ENCODE peak calls at places on chromosomes 3 and 15, in eight cellular contexts. V is cardiac muscle cell; U is hippocampal formation; T is HCT116; C is stimulated activated CD4-positive, alpha-beta T cell treated with anti-CD3 and anti-CD28 coated beads, Interleukin-15, amount 100 ng/mL, for 24 hours; J is psoas muscle; B is NCI-H1436 treated with DMSO at 0.1 percent for 48 hours; P is germinal center. O is an unnamed sample.

GRCh38 chr3:50050361-50050760 is 38.4 kb upstream of the RBM5 start:
- DNase-seq in P (no peak), J (no peak), C (no peak), V (no peak), B (no peak), T (no peak), U (no peak), O (no peak)

GRCh38 chr15:100934735-100935134 is 15.6 kb downstream of the LRRK1 start:
- DNase-seq in P (no peak), J (no peak), C (no peak), U (no peak), B (no peak), V (no peak), T (no peak), O (peak)

GRCh38 chr3:113193298-113193697 is 18.1 kb upstream of the BOC start:
- DNase-seq in B (no peak), T (no peak), J (no peak), P (no peak), V (peak), C (no peak), U (no peak), O (no peak)

GRCh38 chr15:78714890-78715289 is 73.9 kb upstream of the CHRNB4 start:
- DNase-seq in P (no peak), C (no peak), J (no peak), T (no peak), B (no peak), U (no peak), V (no peak), O (peak)

GRCh38 chr3:144036498-144036897 is 64.9 kb downstream of the DIPK2A start:
- DNase-seq in U (no peak), P (no peak), B (no peak), J (no peak), C (no peak), V (no peak), T (no peak), O (no peak)

GRCh38 chr3:52897130-52898109 is at the start of gene STIMATE:
- DNase-seq in J (peak), V (peak), U (peak), P (peak), T (peak), C (peak), B (no peak), O (peak)

GRCh38 chr15:59722032-59722431 is 32.9 kb upstream of the BNIP2 start:
- DNase-seq in J (no peak), V (no peak), T (no peak), B (no peak), U (no peak), P (no peak), C (no peak), O (no peak)

GRCh38 chr3:182118081-182118480 is 406.4 kb downstream of the SOX2 start:
- DNase-seq in U (no peak), P (no peak), J (no peak), C (no peak), B (no peak), T (no peak), V (no peak), O (no peak)

GRCh38 chr3:23495507-23495906 is 292.4 kb downstream of the UBE2E2 start:
- DNase-seq in P (no peak), T (no peak), J (no peak), B (no peak), V (no peak), U (no peak), C (no peak), O (no peak)

GRCh38 chr3:59131016-59131771 is 81.4 kb upstream of the CFAP20DC start:
- DNase-seq in C (no peak), P (no peak), U (no peak), B (no peak), V (no peak), J (no peak), T (no peak), O (no peak)

GRCh38 chr15:74227968-74228722 is 8.0 kb upstream of the CCDC33 start:
- DNase-seq in C (no peak), V (no peak), T (no peak), J (no peak), U (no peak), B (no peak), P (no peak), O (no peak)

GRCh38 chr3:142586803-142587406 is 8.4 kb upstream of the ATR start:
- DNase-seq in C (no peak), P (peak), U (peak), J (no peak), T (peak), V (peak), B (peak), O (peak)

GRCh38 chr3:76310059-76310458 is 524.7 kb upstream of the ZNF717 start:
- DNase-seq in U (no peak), T (no peak), B (no peak), C (no peak), J (no peak), P (no peak), V (no peak), O (no peak)

GRCh38 chr3:88003115-88003755 is 55.6 kb downstream of the CGGBP1 start:
- DNase-seq in U (peak), C (no peak), P (peak), V (peak), B (no peak), J (no peak), T (peak), O (peak)

GRCh38 chr15:71275098-71275497 is 159.8 kb downstream of the THSD4 start:
- DNase-seq in B (no peak), C (no peak), J (no peak), U (no peak), T (no peak), V (no peak), P (no peak), O (no peak)

GRCh38 chr15:49490963-49491362 is 67.9 kb downstream of the FGF7 start:
- DNase-seq in T (no peak), P (no peak), J (no peak), V (no peak), B (no peak), C (no peak), U (no peak), O (no peak)

GRCh38 chr3:115836944-115837343 is 213.6 kb downstream of the GAP43 start:
- DNase-seq in C (no peak), B (no peak), V (peak), J (no peak), T (peak), P (peak), U (peak), O (peak)

GRCh38 chr3:46370784-46371183 is at the start of gene CCR5:
- DNase-seq in V (no peak), C (peak), J (no peak), B (no peak), T (no peak), P (no peak), U (no peak), O (no peak)

GRCh38 chr3:114519415-114519814 is 225.6 kb downstream of the TIGIT start:
- DNase-seq in B (no peak), T (no peak), C (no peak), J (peak), P (peak), V (peak), U (no peak), O (no peak)

GRCh38 chr3:126936853-126937395 is 46.0 kb upstream of the PLXNA1 start:
- DNase-seq in J (no peak), C (no peak), U (no peak), B (no peak), P (no peak), V (no peak), T (no peak), O (no peak)

GRCh38 chr15:31458591-31458990 is 132.0 kb downstream of the KLF13 start:
- DNase-seq in V (no peak), J (no peak), P (no peak), U (no peak), B (no peak), T (no peak), C (no peak), O (no peak)

GRCh38 chr3:76551739-76552138 is 488.2 kb upstream of the ROBO2 start:
- DNase-seq in B (no peak), P (no peak), T (no peak), U (no peak), V (no peak), C (no peak), J (no peak), O (no peak)

GRCh38 chr15:37046876-37047614 is 53.3 kb downstream of the MEIS2 start:
- DNase-seq in C (no peak), J (no peak), V (peak), U (no peak), B (no peak), T (no peak), P (no peak), O (no peak)

GRCh38 chr15:88894348-88894818 is 961 bp downstream of the HAPLN3 start:
- DNase-seq in V (peak), P (peak), T (no peak), C (peak), U (no peak), B (no peak), J (peak), O (peak)

GRCh38 chr3:186483611-186484340 is 60.4 kb downstream of the CRYGS start:
- DNase-seq in U (no peak), B (no peak), V (peak), P (no peak), T (no peak), J (no peak), C (no peak), O (no peak)

GRCh38 chr3:46852329-46852720 is 10.9 kb downstream of the MYL3 start:
- DNase-seq in P (no peak), V (no peak), B (no peak), T (no peak), U (no peak), C (peak), J (no peak), O (no peak)

GRCh38 chr3:10299679-10300078 is 6.9 kb upstream of the GHRL start:
- DNase-seq in P (no peak), U (no peak), T (no peak), V (no peak), J (no peak), C (no peak), B (no peak), O (no peak)

GRCh38 chr3:193915099-193915498 is 220.8 kb upstream of the HES1 start:
- DNase-seq in U (no peak), J (no peak), V (no peak), C (no peak), P (no peak), T (no peak), B (no peak), O (no peak)

GRCh38 chr15:82847703-82848102 is 38.3 kb downstream of the WHAMM start:
- DNase-seq in B (no peak), J (no peak), U (no peak), V (no peak), T (no peak), C (no peak), P (no peak), O (no peak)

GRCh38 chr3:148464246-148464645 is 233.5 kb upstream of the AGTR1 start:
- DNase-seq in B (no peak), V (no peak), P (no peak), T (no peak), U (no peak), J (no peak), C (no peak), O (no peak)

GRCh38 chr3:64352596-64352989 is 127.3 kb upstream of the PRICKLE2 start:
- DNase-seq in B (no peak), T (no peak), J (no peak), P (no peak), U (no peak), C (no peak), V (no peak), O (no peak)

GRCh38 chr15:95842576-95842975 is 487.9 kb upstream of the NR2F2 start:
- DNase-seq in P (no peak), V (no peak), U (no peak), C (no peak), J (no peak), B (no peak), T (no peak), O (no peak)

GRCh38 chr3:61743686-61744242 is 182.4 kb downstream of the PTPRG start:
- DNase-seq in T (no peak), B (no peak), J (no peak), P (no peak), U (no peak), C (no peak), V (no peak), O (no peak)

GRCh38 chr15:94269954-94270353 is 38.6 kb downstream of the MCTP2 start:
- DNase-seq in V (no peak), P (no peak), C (no peak), T (no peak), B (no peak), J (no peak), U (no peak), O (no peak)

GRCh38 chr3:44236485-44236908 is 5.2 kb upstream of the TOPAZ1 start:
- DNase-seq in J (no peak), P (no peak), T (no peak), U (no peak), C (no peak), V (no peak), B (no peak), O (no peak)

GRCh38 chr15:62934236-62934971 is 108.1 kb upstream of the TPM1 start:
- DNase-seq in J (no peak), C (no peak), P (no peak), U (no peak), T (no peak), V (no peak), B (no peak), O (no peak)

GRCh38 chr3:154243353-154243752 is 80.9 kb downstream of the DHX36 start:
- DNase-seq in C (no peak), B (no peak), T (no peak), P (no peak), J (no peak), U (no peak), V (no peak), O (no peak)

GRCh38 chr3:97935842-97936241 is 36.4 kb downstream of the RIOX2 start:
- DNase-seq in V (no peak), J (no peak), T (no peak), C (no peak), P (no peak), U (no peak), B (no peak), O (no peak)

GRCh38 chr3:72345237-72345878 is 502.9 kb downstream of the SHQ1 start:
- DNase-seq in T (no peak), B (no peak), V (no peak), J (no peak), P (no peak), U (no peak), C (no peak), O (no peak)

O was measured in OCI-LY7.